ENCODE peak calls at places on chromosome 17, in eight cellular contexts. One of them, this sample, is unnamed.

GRCh38 chr17:50687200-50688066 is 20.3 kb downstream of the ANKRD40 start:
- DNase-seq in left lung: no peak
- DNase-seq in ascending aorta: no peak
- DNase-seq in colonic mucosa: no peak
- DNase-seq in ovary: peak
- DNase-seq in mucosa of descending colon: no peak
- DNase-seq in cardiac fibroblast: peak
- DNase-seq in lung: no peak
- DNase-seq in this sample: peak

GRCh38 chr17:57080708-57081107 is 4.3 kb upstream of the AKAP1 start:
- DNase-seq in mucosa of descending colon: no peak
- DNase-seq in ascending aorta: no peak
- DNase-seq in lung: no peak
- DNase-seq in left lung: no peak
- DNase-seq in cardiac fibroblast: no peak
- DNase-seq in colonic mucosa: no peak
- DNase-seq in ovary: no peak
- DNase-seq in this sample: no peak

GRCh38 chr17:68892658-68893057 is 62.5 kb downstream of the ABCA8 start:
- DNase-seq in left lung: no peak
- DNase-seq in mucosa of descending colon: no peak
- DNase-seq in cardiac fibroblast: no peak
- DNase-seq in lung: no peak
- DNase-seq in ovary: no peak
- DNase-seq in colonic mucosa: no peak
- DNase-seq in ascending aorta: no peak
- DNase-seq in this sample: no peak

GRCh38 chr17:51006601-51007000 is 114.1 kb downstream of the SPAG9 start:
- DNase-seq in lung: no peak
- DNase-seq in mucosa of descending colon: no peak
- DNase-seq in ovary: no peak
- DNase-seq in cardiac fibroblast: peak
- DNase-seq in colonic mucosa: no peak
- DNase-seq in left lung: no peak
- DNase-seq in ascending aorta: no peak
- DNase-seq in this sample: peak

GRCh38 chr17:17305282-17305801 is 2.2 kb downstream of the NT5M start:
- DNase-seq in left lung: peak
- DNase-seq in cardiac fibroblast: no peak
- DNase-seq in ovary: no peak
- DNase-seq in ascending aorta: no peak
- DNase-seq in colonic mucosa: peak
- DNase-seq in mucosa of descending colon: peak
- DNase-seq in lung: no peak
- DNase-seq in this sample: no peak

GRCh38 chr17:67606896-67607604 is 110.7 kb upstream of the NOL11 start:
- DNase-seq in colonic mucosa: no peak
- DNase-seq in lung: no peak
- DNase-seq in ovary: no peak
- DNase-seq in mucosa of descending colon: no peak
- DNase-seq in left lung: no peak
- DNase-seq in cardiac fibroblast: peak
- DNase-seq in ascending aorta: no peak
- DNase-seq in this sample: no peak

GRCh38 chr17:31561469-31562412 is 170.3 kb downstream of the RAB11FIP4 start:
- DNase-seq in left lung: no peak
- DNase-seq in lung: no peak
- DNase-seq in cardiac fibroblast: peak
- DNase-seq in mucosa of descending colon: no peak
- DNase-seq in ascending aorta: peak
- DNase-seq in colonic mucosa: peak
- DNase-seq in ovary: no peak
- DNase-seq in this sample: peak

GRCh38 chr17:335691-336090 is 16.9 kb downstream of the RPH3AL start:
- DNase-seq in ovary: peak
- DNase-seq in mucosa of descending colon: no peak
- DNase-seq in ascending aorta: peak
- DNase-seq in colonic mucosa: no peak
- DNase-seq in lung: no peak
- DNase-seq in cardiac fibroblast: no peak
- DNase-seq in left lung: no peak
- DNase-seq in this sample: no peak

GRCh38 chr17:31515226-31515759 is 123.8 kb downstream of the RAB11FIP4 start:
- DNase-seq in cardiac fibroblast: no peak
- DNase-seq in ascending aorta: no peak
- DNase-seq in ovary: no peak
- DNase-seq in colonic mucosa: no peak
- DNase-seq in lung: no peak
- DNase-seq in left lung: no peak
- DNase-seq in mucosa of descending colon: no peak
- DNase-seq in this sample: no peak

GRCh38 chr17:4006165-4006589 is 41.9 kb upstream of the ATP2A3 start:
- DNase-seq in mucosa of descending colon: no peak
- DNase-seq in cardiac fibroblast: no peak
- DNase-seq in left lung: peak
- DNase-seq in ovary: no peak
- DNase-seq in ascending aorta: peak
- DNase-seq in lung: peak
- DNase-seq in colonic mucosa: no peak
- DNase-seq in this sample: no peak

GRCh38 chr17:30476726-30477082 is 504 bp upstream of the GOSR1 start:
- DNase-seq in cardiac fibroblast: no peak
- DNase-seq in ovary: no peak
- DNase-seq in left lung: no peak
- DNase-seq in colonic mucosa: no peak
- DNase-seq in ascending aorta: no peak
- DNase-seq in lung: no peak
- DNase-seq in mucosa of descending colon: peak
- DNase-seq in this sample: peak

GRCh38 chr17:81906476-81907218 is 4.6 kb downstream of the PCYT2 start:
- DNase-seq in ovary: no peak
- DNase-seq in cardiac fibroblast: no peak
- DNase-seq in colonic mucosa: no peak
- DNase-seq in mucosa of descending colon: no peak
- DNase-seq in ascending aorta: no peak
- DNase-seq in lung: no peak
- DNase-seq in left lung: no peak
- DNase-seq in this sample: no peak

GRCh38 chr17:83198366-83199341 is 119.2 kb downstream of the METRNL start:
- DNase-seq in cardiac fibroblast: no peak
- DNase-seq in colonic mucosa: no peak
- DNase-seq in ovary: peak
- DNase-seq in mucosa of descending colon: no peak
- DNase-seq in lung: no peak
- DNase-seq in left lung: peak
- DNase-seq in ascending aorta: no peak
- DNase-seq in this sample: no peak
- H3K4me3 ChIP-seq in cardiac fibroblast: no peak
- H3K4me3 ChIP-seq in colonic mucosa: no peak
- H3K4me3 ChIP-seq in ovary: no peak
- H3K4me3 ChIP-seq in mucosa of descending colon: no peak
- H3K4me3 ChIP-seq in lung: no peak
- H3K4me3 ChIP-seq in left lung: no peak
- H3K4me3 ChIP-seq in ascending aorta: no peak
- H3K4me3 ChIP-seq in this sample: no peak

DNA sequence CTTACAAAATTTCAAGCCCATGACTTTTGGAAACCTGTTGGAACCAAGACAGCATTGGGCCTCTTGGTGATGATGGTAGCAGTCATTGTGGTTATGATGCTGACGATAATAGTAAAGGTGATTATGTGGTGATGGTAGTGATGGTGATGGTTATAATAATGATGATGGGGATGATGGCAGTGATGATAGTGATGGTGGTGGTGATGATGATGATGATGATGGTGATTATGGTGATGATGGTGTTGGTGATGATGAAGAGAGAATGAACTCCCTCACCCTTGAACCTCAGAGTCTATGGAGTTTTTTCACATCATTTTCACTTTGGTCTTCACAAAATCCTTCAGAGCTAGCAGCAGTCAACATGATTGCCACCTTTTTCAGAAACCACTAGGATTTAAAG is 105.3 kb upstream of the ASIC2 start:
- DNase-seq in ascending aorta: no peak
- DNase-seq in mucosa of descending colon: no peak
- DNase-seq in cardiac fibroblast: no peak
- DNase-seq in ovary: no peak
- DNase-seq in colonic mucosa: no peak
- DNase-seq in left lung: no peak
- DNase-seq in lung: no peak
- DNase-seq in this sample: no peak
- H3K4me3 ChIP-seq in ascending aorta: no peak
- H3K4me3 ChIP-seq in mucosa of descending colon: no peak
- H3K4me3 ChIP-seq in cardiac fibroblast: no peak
- H3K4me3 ChIP-seq in ovary: no peak
- H3K4me3 ChIP-seq in colonic mucosa: no peak
- H3K4me3 ChIP-seq in left lung: no peak
- H3K4me3 ChIP-seq in lung: no peak
- H3K4me3 ChIP-seq in this sample: no peak

DNA sequence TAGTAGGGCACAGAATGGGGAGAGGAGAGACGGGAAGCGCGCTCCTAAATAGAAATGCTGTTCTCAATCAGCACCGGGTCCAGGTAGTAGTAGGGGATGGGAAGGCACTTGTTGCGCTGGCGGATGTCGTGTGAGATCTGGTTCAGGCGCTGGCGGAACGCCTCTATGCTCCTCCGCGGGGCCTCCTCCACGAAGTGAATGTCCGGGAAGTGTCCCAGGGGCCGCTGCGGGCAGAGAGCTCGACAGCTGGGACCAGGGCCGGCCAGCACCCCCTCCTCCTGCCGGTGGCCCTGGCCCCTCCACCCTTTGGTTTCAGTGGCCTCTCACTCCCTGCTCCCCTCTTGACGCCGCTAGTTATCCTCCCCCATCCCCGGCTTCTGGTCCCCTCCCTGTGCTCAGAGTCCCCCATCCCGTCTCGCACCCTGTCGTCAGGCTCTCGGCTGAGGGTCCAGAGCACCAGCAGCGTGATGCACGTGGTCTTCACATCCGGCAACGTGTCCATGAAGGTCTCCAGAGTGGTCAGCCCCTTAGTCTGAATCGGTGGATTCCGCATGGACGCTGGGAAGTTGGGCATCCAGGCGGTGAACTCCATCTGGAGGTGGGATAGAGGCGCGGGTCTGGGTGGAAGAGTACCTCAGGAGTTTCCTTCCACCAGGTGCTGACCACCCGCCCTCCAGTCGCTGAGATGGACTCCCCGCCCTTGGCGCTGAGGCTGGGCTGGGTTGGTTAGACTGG is 14.6 kb downstream of the ALOX12B start:
- DNase-seq in ovary: no peak
- DNase-seq in mucosa of descending colon: no peak
- DNase-seq in ascending aorta: no peak
- DNase-seq in lung: no peak
- DNase-seq in colonic mucosa: no peak
- DNase-seq in left lung: no peak
- DNase-seq in cardiac fibroblast: no peak
- DNase-seq in this sample: no peak
- H3K4me3 ChIP-seq in ovary: no peak
- H3K4me3 ChIP-seq in mucosa of descending colon: no peak
- H3K4me3 ChIP-seq in ascending aorta: peak
- H3K4me3 ChIP-seq in lung: no peak
- H3K4me3 ChIP-seq in colonic mucosa: no peak
- H3K4me3 ChIP-seq in left lung: no peak
- H3K4me3 ChIP-seq in cardiac fibroblast: no peak
- H3K4me3 ChIP-seq in this sample: no peak

GRCh38 chr17:36592711-36593321 is 1.1 kb downstream of the DHRS11 start:
- DNase-seq in ascending aorta: no peak
- DNase-seq in lung: no peak
- DNase-seq in ovary: no peak
- DNase-seq in mucosa of descending colon: peak
- DNase-seq in colonic mucosa: peak
- DNase-seq in left lung: no peak
- DNase-seq in cardiac fibroblast: no peak
- DNase-seq in this sample: no peak
- H3K4me3 ChIP-seq in ascending aorta: peak
- H3K4me3 ChIP-seq in lung: no peak
- H3K4me3 ChIP-seq in ovary: peak
- H3K4me3 ChIP-seq in mucosa of descending colon: peak
- H3K4me3 ChIP-seq in colonic mucosa: peak
- H3K4me3 ChIP-seq in left lung: peak
- H3K4me3 ChIP-seq in cardiac fibroblast: peak
- H3K4me3 ChIP-seq in this sample: peak

DNA sequence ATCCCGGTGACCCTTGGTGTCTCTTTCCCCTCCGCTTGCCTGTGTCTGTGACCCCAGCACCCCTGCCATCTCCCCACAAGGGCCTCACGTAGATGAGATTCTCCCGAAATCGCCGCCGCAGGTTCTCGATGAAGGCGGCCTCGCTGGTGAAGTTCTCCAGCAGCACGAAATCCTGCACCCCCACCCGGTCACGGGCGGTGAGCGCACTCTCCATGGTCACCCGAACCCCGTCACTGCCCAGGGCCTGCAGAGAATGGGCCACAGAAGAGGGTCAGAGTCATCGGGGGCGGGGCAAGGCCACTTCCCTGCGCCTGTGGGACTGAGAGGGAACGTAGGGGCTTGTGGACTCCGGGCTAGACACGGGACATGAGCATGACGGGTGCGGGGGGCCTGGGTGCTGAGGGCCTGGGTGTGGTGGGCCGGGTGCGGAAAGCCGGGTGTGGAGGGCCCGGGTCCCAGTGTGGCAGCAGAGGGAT is 8.4 kb downstream of the MYO1C start:
- DNase-seq in mucosa of descending colon: peak
- DNase-seq in ascending aorta: no peak
- DNase-seq in ovary: peak
- DNase-seq in left lung: no peak
- DNase-seq in colonic mucosa: peak
- DNase-seq in cardiac fibroblast: no peak
- DNase-seq in lung: no peak
- DNase-seq in this sample: no peak
- H3K4me3 ChIP-seq in mucosa of descending colon: no peak
- H3K4me3 ChIP-seq in ascending aorta: peak
- H3K4me3 ChIP-seq in ovary: no peak
- H3K4me3 ChIP-seq in left lung: no peak
- H3K4me3 ChIP-seq in colonic mucosa: peak
- H3K4me3 ChIP-seq in cardiac fibroblast: peak
- H3K4me3 ChIP-seq in lung: no peak
- H3K4me3 ChIP-seq in this sample: peak

GRCh38 chr17:76740329-76741118 is 2.6 kb downstream of the MFSD11 start:
- DNase-seq in colonic mucosa: no peak
- DNase-seq in cardiac fibroblast: peak
- DNase-seq in ovary: no peak
- DNase-seq in ascending aorta: peak
- DNase-seq in left lung: no peak
- DNase-seq in lung: no peak
- DNase-seq in mucosa of descending colon: no peak
- DNase-seq in this sample: no peak
- H3K4me3 ChIP-seq in colonic mucosa: no peak
- H3K4me3 ChIP-seq in cardiac fibroblast: no peak
- H3K4me3 ChIP-seq in ovary: no peak
- H3K4me3 ChIP-seq in ascending aorta: peak
- H3K4me3 ChIP-seq in left lung: no peak
- H3K4me3 ChIP-seq in lung: no peak
- H3K4me3 ChIP-seq in mucosa of descending colon: no peak
- H3K4me3 ChIP-seq in this sample: no peak